ENCODE peak calls at places on chromosome 3, in eight cellular contexts. I is amygdala; H is activated CD4-positive, alpha-beta T cell treated with anti-CD3 and anti-CD28 coated beads, Interleukin-2, amount 50 U/mL, for 1 hour; Y is activated T-cell treated with anti-CD3 and anti-CD28 coated beads for 4 hours; O is GM23248; L is lower lobe of right lung; Q is upper lobe of left lung; M is frontal cortex. U is an unnamed sample.

GRCh38 chr3:136237103-136237502 is 13.0 kb upstream of the PCCB start:
- DNase-seq in Y (no peak), I (no peak), Q (no peak), H (no peak), M (no peak), O (no peak), L (no peak), U (no peak)

GRCh38 chr3:37162501-37163245 is 11.7 kb downstream of the LRRFIP2 start:
- DNase-seq in Y (no peak), Q (no peak), I (no peak), H (no peak), O (no peak), L (no peak), M (no peak), U (no peak)

GRCh38 chr3:23314981-23315805 is 112.1 kb downstream of the UBE2E2 start:
- DNase-seq in Q (no peak), H (no peak), I (no peak), Y (no peak), O (peak; percentile 18), M (no peak), L (no peak), U (no peak)

GRCh38 chr3:167110906-167111305 is 269.2 kb downstream of the ZBBX start:
- DNase-seq in H (no peak), L (no peak), M (peak; percentile 19), O (no peak), I (peak; percentile 34), Q (no peak), Y (no peak), U (no peak)

GRCh38 chr3:133644768-133645167 is 17.0 kb downstream of the TOPBP1 start:
- DNase-seq in L (no peak), I (no peak), O (peak; percentile 88), H (no peak), M (no peak), Q (no peak), Y (no peak), U (peak; percentile 56)

GRCh38 chr3:135271562-135272290 is 476.7 kb downstream of the EPHB1 start:
- DNase-seq in Y (no peak), Q (no peak), I (no peak), M (no peak), L (no peak), O (no peak), H (no peak), U (no peak)

GRCh38 chr3:127671523-127672428 is 976 bp upstream of the ABTB1 start:
- DNase-seq in H (peak; percentile 30), M (no peak), Y (peak; percentile 9), L (no peak), O (peak; percentile 53), I (no peak), Q (peak; percentile 22), U (no peak)

GRCh38 chr3:38516669-38517068 is 20.5 kb downstream of the EXOG start:
- DNase-seq in Y (no peak), L (no peak), I (no peak), M (no peak), H (no peak), O (no peak), Q (no peak), U (no peak)

U was measured in fibroblast of the conjunctiva.